ENCODE peak calls at places on chromosomes 11 and 22, in ten cellular contexts. B is H54; S is AG04450; J is NCI-H524; N is activated CD4-positive, alpha-beta T cell treated with anti-CD3 and anti-CD28 coated beads for 36 hours; K is heart right ventricle; U is activated T-cell treated with anti-CD3 and anti-CD28 coated beads for 24 hours; O is stimulated activated CD4-positive, alpha-beta T cell treated with anti-CD3 and anti-CD28 coated beads, TNF-alpha, amount 100 ng/mL, for 4 hours; V is effector CD8-positive, alpha-beta T cell; I is amygdala. A is an unnamed sample.

GRCh38 chr11:65386307-65387081 is at the start of gene FRMD8:
- DNase-seq in I (peak; percentile 71), B (peak; percentile 63), N (peak; percentile 90), V (peak; percentile 86), O (peak; percentile 85), S (no peak), K (peak; percentile 95), J (peak; percentile 6), U (peak; percentile 77), A (peak; percentile 98)

GRCh38 chr22:45621836-45622600 is 49.6 kb upstream of the ATXN10 start:
- DNase-seq in K (no peak), J (no peak), V (no peak), B (no peak), N (no peak), I (no peak), U (no peak), O (no peak), S (no peak), A (no peak)

GRCh38 chr11:19651654-19652053 is 61.0 kb upstream of the NAV2 start:
- DNase-seq in J (peak; percentile 66), I (no peak), N (no peak), S (no peak), V (no peak), B (no peak), O (no peak), K (no peak), U (no peak), A (no peak)

GRCh38 chr11:64990222-64990918 is 6.4 kb downstream of the BATF2 start:
- DNase-seq in S (no peak), V (no peak), I (no peak), K (peak; percentile 48), J (no peak), N (no peak), B (no peak), U (no peak), O (no peak), A (peak; percentile 58)

GRCh38 chr11:15199693-15200092 is 85.0 kb downstream of the INSC start:
- DNase-seq in V (no peak), S (no peak), U (no peak), J (no peak), N (no peak), B (peak; percentile 6), I (no peak), K (peak; percentile 39), O (no peak), A (peak; percentile 60)

GRCh38 chr11:17770048-17770652 is 35.6 kb downstream of the KCNC1 start:
- DNase-seq in N (peak; percentile 39), O (no peak), I (no peak), K (no peak), U (no peak), S (no peak), J (no peak), B (no peak), V (no peak), A (no peak)

GRCh38 chr11:41051919-41052630 is 407.4 kb downstream of the LRRC4C start:
- DNase-seq in J (no peak), N (no peak), U (no peak), V (no peak), B (no peak), I (no peak), O (no peak), K (no peak), S (no peak), A (no peak)

GRCh38 chr22:45009881-45010531 is at the start of gene PHF21B:
- DNase-seq in N (peak; percentile 49), B (peak; percentile 34), S (no peak), O (no peak), U (peak; percentile 20), J (peak; percentile 86), V (no peak), I (no peak), K (peak; percentile 57), A (peak; percentile 72)

GRCh38 chr22:46183733-46184132 is 33.4 kb downstream of the PPARA start:
- DNase-seq in V (no peak), U (no peak), N (no peak), K (no peak), S (no peak), I (no peak), O (no peak), J (no peak), B (no peak), A (no peak)

GRCh38 chr22:23397008-23397617 is 183.0 kb downstream of the IGLL1 start:
- DNase-seq in J (peak; percentile 7), N (no peak), K (no peak), I (no peak), U (no peak), V (no peak), O (no peak), S (no peak), B (no peak), A (no peak)

GRCh38 chr11:124656759-124657627 is 16.5 kb downstream of the SIAE start:
- DNase-seq in J (peak; percentile 82), S (no peak), O (no peak), I (no peak), N (no peak), K (no peak), U (no peak), B (no peak), V (no peak), A (no peak)

GRCh38 chr11:62398011-62398994 is 20.5 kb upstream of the SCGB1A1 start:
- DNase-seq in J (no peak), K (peak; percentile 62), O (no peak), V (no peak), S (no peak), I (no peak), B (no peak), N (no peak), U (no peak), A (peak; percentile 71)

GRCh38 chr11:130247289-130247688 is 67.4 kb downstream of the ZBTB44 start:
- DNase-seq in K (no peak), B (no peak), J (no peak), U (no peak), I (no peak), V (no peak), O (no peak), N (no peak), S (no peak), A (no peak)

GRCh38 chr11:75852406-75853017 is 37.5 kb downstream of the UVRAG start:
- DNase-seq in V (no peak), B (no peak), I (no peak), N (no peak), J (no peak), U (no peak), O (no peak), K (no peak), S (no peak), A (no peak)

GRCh38 chr22:46086577-46087335 is 63.6 kb upstream of the PPARA start:
- DNase-seq in N (no peak), S (no peak), V (no peak), K (peak; percentile 44), I (no peak), O (no peak), U (no peak), J (no peak), B (no peak), A (peak; percentile 48)

GRCh38 chr22:17009640-17010291 is 1.7 kb upstream of the GAB4 start:
- DNase-seq in N (no peak), O (no peak), K (no peak), B (no peak), U (no peak), I (no peak), V (no peak), J (no peak), S (no peak), A (no peak)

GRCh38 chr22:45807156-45807915 is 135.7 kb downstream of the ATXN10 start:
- DNase-seq in V (no peak), J (no peak), B (no peak), O (no peak), S (no peak), N (no peak), I (no peak), U (no peak), K (no peak), A (no peak)

GRCh38 chr11:11978098-11978637 is 30.3 kb downstream of the DKK3 start:
- DNase-seq in U (no peak), K (no peak), N (no peak), I (no peak), O (no peak), V (no peak), S (no peak), J (no peak), B (no peak), A (no peak)

GRCh38 chr11:1437500-1437899 is 47.8 kb downstream of the BRSK2 start:
- DNase-seq in S (no peak), B (peak; percentile 84), U (no peak), K (peak; percentile 69), I (no peak), J (no peak), O (no peak), V (no peak), N (no peak), A (peak; percentile 83)

GRCh38 chr22:27778299-27779090 is 23.1 kb downstream of the MN1 start:
- DNase-seq in V (no peak), U (no peak), B (no peak), K (no peak), N (no peak), J (no peak), O (no peak), I (no peak), S (no peak), A (no peak)

GRCh38 chr11:34192481-34193401 is 87.3 kb downstream of the NAT10 start:
- DNase-seq in N (peak; percentile 52), S (peak; percentile 69), K (peak; percentile 53), J (peak; percentile 56), V (no peak), I (no peak), B (peak; percentile 93), U (no peak), O (no peak), A (peak; percentile 70)

GRCh38 chr22:20229916-20230775 is 38.0 kb downstream of the RTN4R start:
- DNase-seq in N (no peak), B (no peak), J (no peak), O (no peak), S (no peak), K (no peak), U (no peak), I (no peak), V (no peak), A (no peak)

GRCh38 chr11:12761029-12761428 is 86.8 kb downstream of the TEAD1 start:
- DNase-seq in N (no peak), J (no peak), B (no peak), O (no peak), K (no peak), I (no peak), V (no peak), U (no peak), S (peak; percentile 18), A (no peak)

GRCh38 chr22:19967850-19968449 is 26.3 kb upstream of the TXNRD2 start:
- DNase-seq in S (no peak), J (no peak), B (no peak), I (no peak), K (no peak), N (no peak), O (no peak), V (no peak), U (no peak), A (no peak)

GRCh38 chr11:64620286-64620962 is 29.4 kb downstream of the SLC22A12 start:
- DNase-seq in B (no peak), U (no peak), V (no peak), J (no peak), S (no peak), I (no peak), N (no peak), O (no peak), K (no peak), A (no peak)

GRCh38 chr11:69877235-69877634 is 58.0 kb upstream of the FGF3 start:
- DNase-seq in O (no peak), V (no peak), S (no peak), J (no peak), I (no peak), B (no peak), U (no peak), N (no peak), K (no peak), A (no peak)

GRCh38 chr11:118046051-118046963 is 30.6 kb upstream of the TMPRSS4 start:
- DNase-seq in U (peak; percentile 17), I (no peak), N (peak; percentile 49), J (peak; percentile 41), S (no peak), O (no peak), K (no peak), B (no peak), V (peak; percentile 7), A (no peak)

GRCh38 chr22:22893077-22893805 is 5.6 kb downstream of the IGLL5 start:
- DNase-seq in U (no peak), K (no peak), B (no peak), S (no peak), I (no peak), O (no peak), J (no peak), N (no peak), V (no peak), A (no peak)